ENCODE peak calls at places on chromosomes 7 and 10, in ten cellular contexts. R, D, G, Z, H, P, I, J, N and S are unnamed samples.

GRCh38 chr10:63671317-63671937 is 150.2 kb downstream of the REEP3 start:
- DNase-seq in I (no peak), R (no peak), G (no peak), P (no peak), D (no peak), J (peak), H (no peak), Z (no peak), N (peak), S (no peak)

GRCh38 chr10:4434105-4434504 is 391.9 kb upstream of the AKR1E2 start:
- DNase-seq in I (no peak), P (no peak), J (no peak), R (no peak), Z (no peak), D (no peak), H (no peak), N (no peak), G (no peak), S (no peak)

GRCh38 chr7:156942708-156943090 is 6.8 kb upstream of the NOM1 start:
- DNase-seq in J (no peak), Z (no peak), N (no peak), G (no peak), H (no peak), D (no peak), P (no peak), R (no peak), I (no peak), S (no peak)

GRCh38 chr7:29866490-29866930 is 60.2 kb downstream of the WIPF3 start:
- DNase-seq in G (no peak), Z (no peak), D (no peak), J (peak), I (peak), H (peak), P (peak), R (no peak), N (peak), S (no peak)

GRCh38 chr10:75363431-75363830 is 38.1 kb downstream of the ZNF503 start:
- DNase-seq in I (no peak), P (no peak), Z (no peak), D (no peak), R (no peak), J (no peak), H (no peak), G (no peak), N (no peak), S (no peak)

GRCh38 chr7:143485500-143485899 is 7.8 kb downstream of the TAS2R41 start:
- DNase-seq in D (no peak), N (no peak), R (no peak), I (no peak), H (no peak), G (no peak), Z (peak), P (no peak), J (peak), S (no peak)

GRCh38 chr7:47720141-47720906 is 138.4 kb upstream of the TNS3 start:
- DNase-seq in N (peak), P (peak), H (peak), I (peak), J (peak), G (no peak), D (peak), R (no peak), Z (peak), S (no peak)

GRCh38 chr7:37096341-37096740 is 352.3 kb downstream of the ELMO1 start:
- DNase-seq in J (no peak), N (no peak), I (no peak), P (no peak), Z (no peak), G (no peak), R (peak), H (no peak), D (no peak), S (no peak)

GRCh38 chr7:159096736-159097581 is 47.7 kb downstream of the VIPR2 start:
- DNase-seq in R (no peak), G (no peak), P (peak), N (no peak), D (peak), H (no peak), J (no peak), Z (peak), I (peak), S (no peak)

GRCh38 chr10:23375366-23375765 is 30.8 kb upstream of the C10orf67 start:
- DNase-seq in Z (no peak), D (no peak), H (no peak), I (no peak), G (no peak), R (peak), P (no peak), N (no peak), J (no peak), S (no peak)

GRCh38 chr10:91796332-91797076 is 1.7 kb upstream of the TNKS2 start:
- DNase-seq in D (peak), G (peak), N (no peak), Z (no peak), P (peak), H (no peak), J (no peak), R (peak), I (peak), S (peak)

GRCh38 chr10:86085136-86085535 is 281.5 kb downstream of the GRID1 start:
- DNase-seq in J (no peak), N (no peak), Z (peak), H (no peak), G (no peak), I (no peak), P (no peak), D (no peak), R (no peak), S (no peak)

GRCh38 chr7:50304911-50305621 is 550 bp downstream of the IKZF1 start:
- DNase-seq in D (peak), R (no peak), P (no peak), N (peak), H (no peak), I (no peak), G (peak), Z (no peak), J (no peak), S (peak)

GRCh38 chr7:40493609-40494041 is 358.8 kb downstream of the SUGCT start:
- DNase-seq in P (no peak), Z (no peak), H (no peak), G (no peak), J (no peak), I (no peak), D (no peak), R (peak), N (peak), S (no peak)

GRCh38 chr10:79260803-79261740 is 86.2 kb upstream of the PPIF start:
- DNase-seq in J (no peak), R (no peak), I (no peak), H (no peak), Z (no peak), N (peak), G (no peak), D (no peak), P (peak), S (peak)

GRCh38 chr7:7970113-7970619 is 1.6 kb downstream of the GLCCI1 start:
- DNase-seq in G (no peak), P (no peak), Z (no peak), R (no peak), J (no peak), H (no peak), N (peak), D (no peak), I (no peak), S (peak)

GRCh38 chr7:13231216-13231615 is 543.8 kb downstream of the ARL4A start:
- DNase-seq in H (no peak), Z (no peak), G (no peak), P (no peak), R (no peak), D (no peak), J (no peak), N (no peak), I (no peak), S (no peak)

GRCh38 chr10:125992244-125992643 is 95.9 kb downstream of the FANK1 start:
- DNase-seq in G (no peak), H (no peak), D (no peak), I (no peak), J (no peak), P (no peak), Z (no peak), N (no peak), R (no peak), S (no peak)

GRCh38 chr7:111459757-111460280 is 102.5 kb downstream of the IMMP2L start:
- DNase-seq in G (no peak), P (no peak), D (no peak), Z (no peak), H (no peak), I (no peak), N (no peak), J (peak), R (no peak), S (no peak)

GRCh38 chr10:28180654-28181053 is 122.2 kb downstream of the MPP7 start:
- DNase-seq in H (no peak), G (no peak), Z (no peak), J (no peak), N (no peak), I (no peak), R (peak), P (no peak), D (no peak), S (no peak)

GRCh38 chr10:119686465-119687191 is 35.4 kb downstream of the BAG3 start:
- DNase-seq in P (peak), G (peak), H (peak), Z (peak), N (peak), I (peak), J (peak), D (peak), R (peak), S (peak)
- H3K4me3 ChIP-seq in P (no peak), G (peak), H (no peak), Z (peak), N (peak), I (peak), J (peak), D (no peak), R (no peak), S (no peak)

GRCh38 chr7:105940111-105940510 is 23.0 kb upstream of the CDHR3 start:
- DNase-seq in N (no peak), G (no peak), D (no peak), Z (no peak), J (no peak), P (no peak), H (no peak), R (no peak), I (no peak), S (no peak)
- H3K4me3 ChIP-seq in N (no peak), G (no peak), D (no peak), Z (no peak), J (no peak), P (no peak), H (no peak), R (no peak), I (no peak), S (no peak)

GRCh38 chr10:1074063-1074747 is 18.0 kb downstream of the WDR37 start:
- DNase-seq in P (no peak), N (no peak), H (no peak), Z (no peak), J (no peak), G (no peak), I (no peak), R (no peak), D (no peak), S (peak)

GRCh38 chr10:1074748-1075358 is 18.7 kb downstream of the WDR37 start:
- DNase-seq in G (no peak), R (no peak), I (no peak), N (no peak), D (no peak), H (no peak), J (peak), Z (no peak), P (no peak), S (no peak)

GRCh38 chr10:1068362-1069361 is 12.5 kb downstream of the WDR37 start:
- DNase-seq in J (no peak), R (no peak), P (no peak), H (no peak), I (no peak), G (no peak), Z (no peak), N (no peak), D (no peak), S (no peak)

GRCh38 chr10:1070939-1071338 is 14.8 kb downstream of the WDR37 start:
- DNase-seq in H (no peak), P (no peak), N (no peak), J (peak), G (no peak), Z (no peak), I (no peak), R (no peak), D (no peak), S (no peak)

DNA sequence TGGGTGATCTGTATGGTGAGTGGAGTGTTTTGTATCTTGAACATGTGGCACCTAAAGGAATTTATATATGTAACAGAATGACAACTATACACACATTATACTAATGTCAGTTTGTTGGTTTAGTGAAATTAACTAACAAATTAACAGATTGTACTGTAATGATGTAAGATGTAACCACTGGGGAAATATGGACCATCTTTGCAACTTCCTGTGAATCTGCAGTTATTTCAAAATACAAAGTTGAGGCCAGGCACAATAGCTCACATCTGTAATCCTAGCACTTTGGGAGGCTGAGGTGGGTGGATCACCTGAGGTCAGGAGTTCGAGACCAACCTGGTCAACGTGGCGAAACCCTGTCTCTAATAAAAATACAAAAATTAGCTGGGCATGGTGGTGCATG is 13.5 kb downstream of the WDR37 start:
- DNase-seq in P (no peak), G (no peak), I (no peak), D (no peak), J (no peak), N (no peak), R (no peak), Z (no peak), H (no peak), S (no peak)
- H3K4me3 ChIP-seq in P (no peak), G (no peak), I (no peak), D (no peak), J (no peak), N (no peak), R (no peak), Z (no peak), H (no peak), S (no peak)

GRCh38 chr7:80916770-80917681 is 1.8 kb downstream of the SEMA3C start:
- DNase-seq in H (no peak), D (no peak), I (no peak), N (peak), Z (no peak), G (no peak), R (peak), P (no peak), J (peak), S (no peak)
- H3K4me3 ChIP-seq in H (no peak), D (peak), I (peak), N (peak), Z (peak), G (no peak), R (peak), P (no peak), J (peak), S (no peak)

GRCh38 chr10:61859786-61860185 is 41.7 kb upstream of the ARID5B start:
- DNase-seq in N (no peak), I (no peak), J (no peak), R (no peak), G (no peak), D (no peak), Z (no peak), H (no peak), P (no peak), S (no peak)

GRCh38 chr10:61860964-61861758 is 40.3 kb upstream of the ARID5B start:
- DNase-seq in D (no peak), P (no peak), I (no peak), J (no peak), N (no peak), G (no peak), R (no peak), Z (no peak), H (no peak), S (no peak)

GRCh38 chr10:61850376-61850775 is 51.1 kb upstream of the ARID5B start:
- DNase-seq in H (no peak), Z (no peak), N (no peak), D (no peak), R (no peak), I (no peak), P (no peak), J (no peak), G (no peak), S (no peak)

GRCh38 chr10:61857746-61858145 is 43.8 kb upstream of the ARID5B start:
- DNase-seq in I (no peak), Z (no peak), N (no peak), R (no peak), D (no peak), H (no peak), P (no peak), G (no peak), J (no peak), S (no peak)

DNA sequence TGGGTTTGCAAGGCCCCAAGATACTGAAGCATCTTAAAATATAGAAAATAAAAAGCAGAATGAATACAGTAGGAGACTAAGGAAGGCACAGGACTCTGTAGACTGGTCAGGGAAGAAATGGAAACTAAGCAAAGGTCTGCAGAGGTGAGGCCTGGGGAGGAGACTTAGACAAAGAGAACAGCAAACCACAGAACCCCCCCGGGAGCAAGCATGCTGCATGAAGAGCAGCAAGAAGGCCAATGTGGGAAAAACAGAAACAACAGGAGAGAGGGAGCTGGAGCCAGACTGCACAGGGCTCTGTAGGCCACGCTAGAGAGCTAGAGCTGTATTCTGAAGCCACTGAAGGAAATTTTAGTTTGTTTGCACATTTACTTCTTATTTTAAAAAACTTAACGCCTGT is 45.7 kb upstream of the ARID5B start:
- DNase-seq in R (no peak), G (no peak), Z (no peak), D (no peak), P (no peak), I (no peak), J (no peak), N (no peak), H (no peak), S (no peak)
- H3K4me3 ChIP-seq in R (no peak), G (no peak), Z (no peak), D (no peak), P (no peak), I (no peak), J (no peak), N (no peak), H (no peak), S (no peak)

GRCh38 chr10:129547583-129547982 is 80.5 kb downstream of the MGMT start:
- DNase-seq in J (no peak), Z (no peak), D (no peak), I (no peak), N (no peak), H (no peak), G (no peak), R (no peak), P (no peak), S (no peak)
- H3K4me3 ChIP-seq in J (no peak), Z (no peak), D (no peak), I (no peak), N (no peak), H (no peak), G (no peak), R (no peak), P (no peak), S (no peak)

DNA sequence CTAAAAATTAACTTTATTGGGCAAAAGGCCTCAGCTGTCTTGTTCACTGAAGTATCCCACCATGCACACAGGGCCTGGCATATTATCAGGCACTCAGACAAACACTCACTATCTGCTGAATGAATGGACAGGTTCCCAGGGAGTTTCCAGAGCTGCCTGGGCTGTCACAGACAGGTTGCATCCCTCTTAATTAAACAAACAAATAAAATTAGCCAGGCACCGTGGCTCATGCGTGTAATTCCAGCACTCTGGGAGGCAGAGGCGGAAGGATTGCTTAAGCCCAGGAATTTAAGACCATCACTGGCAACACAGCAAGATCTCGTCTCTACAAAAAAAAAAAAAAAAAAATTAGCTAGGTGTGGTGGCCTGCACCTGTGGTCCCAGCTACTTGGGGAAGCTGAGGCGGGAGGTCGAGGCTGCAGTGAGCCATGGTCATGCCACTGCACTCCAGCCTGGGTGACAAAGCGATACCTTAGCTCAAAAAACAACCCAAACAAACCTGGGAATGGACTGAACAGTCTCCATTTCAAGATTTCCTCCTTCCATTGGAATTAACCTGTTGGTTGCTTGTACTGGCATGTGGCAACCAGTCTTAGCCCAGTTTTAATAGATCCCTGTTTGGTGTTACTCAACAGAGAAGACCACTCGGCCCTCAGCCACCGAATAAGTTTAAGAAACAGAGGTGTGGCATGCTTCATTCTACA is 1.3 kb upstream of the TSPAN14 start:
- DNase-seq in Z (no peak), D (no peak), N (no peak), G (no peak), I (no peak), H (no peak), P (peak), J (no peak), R (peak), S (no peak)
- H3K4me3 ChIP-seq in Z (peak), D (no peak), N (no peak), G (no peak), I (peak), H (peak), P (peak), J (no peak), R (peak), S (no peak)

GRCh38 chr7:35714862-35715261 is 19.9 kb upstream of the HERPUD2 start:
- DNase-seq in G (no peak), J (no peak), H (no peak), N (no peak), P (no peak), R (no peak), I (no peak), Z (no peak), D (no peak), S (peak)

GRCh38 chr7:35717516-35717915 is 22.6 kb upstream of the HERPUD2 start:
- DNase-seq in G (no peak), J (no peak), R (no peak), P (no peak), Z (no peak), D (no peak), H (no peak), N (no peak), I (no peak), S (no peak)

GRCh38 chr7:35714407-35714806 is 19.5 kb upstream of the HERPUD2 start:
- DNase-seq in R (no peak), I (no peak), G (no peak), D (no peak), H (no peak), J (no peak), N (no peak), Z (no peak), P (no peak), S (no peak)

GRCh38 chr7:35717013-35717412 is 22.1 kb upstream of the HERPUD2 start:
- DNase-seq in Z (no peak), N (no peak), R (no peak), J (no peak), G (no peak), D (no peak), I (no peak), P (no peak), H (no peak), S (no peak)

GRCh38 chr7:35716038-35716803 is 21.3 kb upstream of the HERPUD2 start:
- DNase-seq in R (no peak), I (peak), J (no peak), N (no peak), G (no peak), D (no peak), Z (no peak), H (no peak), P (no peak), S (no peak)
- H3K4me3 ChIP-seq in R (no peak), I (peak), J (no peak), N (no peak), G (no peak), D (no peak), Z (peak), H (no peak), P (no peak), S (no peak)